ENCODE peak calls at places on chromosomes 7 and 10, in eight cellular contexts. P is sigmoid colon, K is neural progenitor cell, W is ascending aorta, H is stomach, X is PC-9, Y is mucosa of descending colon, A is endodermal cell. O is an unnamed sample.

GRCh38 chr7:1134951-1135350 is 25.0 kb downstream of the ZFAND2A start:
- DNase-seq in P (peak; percentile 25), K (no peak), W (no peak), H (no peak), X (no peak), Y (no peak), A (no peak), O (no peak)

GRCh38 chr10:84348431-84348830 is 20.0 kb downstream of the CCSER2 start:
- DNase-seq in P (no peak), K (no peak), W (no peak), H (no peak), X (no peak), Y (no peak), A (no peak), O (no peak)

GRCh38 chr7:148856035-148856881 is 27.8 kb downstream of the EZH2 start:
- DNase-seq in P (no peak), K (peak; percentile 44), W (no peak), H (peak; percentile 52), X (no peak), Y (no peak), A (peak; percentile 71), O (no peak)

GRCh38 chr7:140683657-140684056 is 10.9 kb downstream of the ADCK2 start:
- DNase-seq in P (no peak), K (peak; percentile 23), W (no peak), H (no peak), X (no peak), Y (no peak), A (no peak), O (no peak)

GRCh38 chr10:127374901-127375300 is 174.2 kb upstream of the NPS start:
- DNase-seq in P (no peak), K (no peak), W (no peak), H (no peak), X (no peak), Y (no peak), A (no peak), O (no peak)

GRCh38 chr7:37052673-37053072 is 328.4 kb upstream of the AOAH start:
- DNase-seq in P (no peak), K (peak; percentile 82), W (no peak), H (no peak), X (peak; percentile 22), Y (peak; percentile 22), A (peak; percentile 91), O (no peak)

GRCh38 chr10:98459385-98459784 is 12.7 kb upstream of the HPS1 start:
- DNase-seq in P (no peak), K (no peak), W (no peak), H (no peak), X (no peak), Y (no peak), A (no peak), O (no peak)

GRCh38 chr10:46234431-46235060 is 52.3 kb upstream of the ANTXRL start:
- DNase-seq in P (peak; percentile 52), K (no peak), W (no peak), H (peak; percentile 9), X (no peak), Y (peak; percentile 7), A (peak; percentile 40), O (no peak)

GRCh38 chr10:113712024-113712423 is 32.3 kb downstream of the CASP7 start:
- DNase-seq in P (no peak), K (no peak), W (no peak), H (no peak), X (no peak), Y (no peak), A (no peak), O (no peak)

GRCh38 chr7:45421826-45422225 is 152.3 kb upstream of the ADCY1 start:
- DNase-seq in P (no peak), K (no peak), W (no peak), H (no peak), X (no peak), Y (no peak), A (no peak), O (no peak)

GRCh38 chr7:45417268-45417667 is 156.9 kb upstream of the ADCY1 start:
- DNase-seq in P (no peak), K (no peak), W (no peak), H (no peak), X (no peak), Y (no peak), A (no peak), O (no peak)

GRCh38 chr7:45417735-45418134 is 156.4 kb upstream of the ADCY1 start:
- DNase-seq in P (no peak), K (no peak), W (no peak), H (no peak), X (no peak), Y (no peak), A (no peak), O (no peak)

GRCh38 chr7:45416846-45417245 is 157.3 kb upstream of the ADCY1 start:
- DNase-seq in P (no peak), K (no peak), W (no peak), H (no peak), X (no peak), Y (no peak), A (no peak), O (no peak)

GRCh38 chr7:45421096-45421495 is 153.1 kb upstream of the ADCY1 start:
- DNase-seq in P (no peak), K (no peak), W (no peak), H (no peak), X (no peak), Y (no peak), A (no peak), O (no peak)
- TF ChIP-seq CTCF in P (no peak), K (no peak), W (no peak), H (no peak), X (no peak), Y (no peak), A (no peak), O (no peak)

GRCh38 chr7:47347346-47347745 is 234.6 kb downstream of the TNS3 start:
- DNase-seq in P (no peak), K (no peak), W (no peak), H (peak; percentile 22), X (no peak), Y (no peak), A (peak; percentile 40), O (no peak)
- H3K36me3 ChIP-seq in P (no peaks in the 10 kb centered on the region), K (no peaks in the 10 kb centered on the region), W (peaks cover 24% of the 10 kb centered on the region), H (peaks cover 55% of the 10 kb centered on the region), X (peaks cover 26% of the 10 kb centered on the region), Y (no peaks in the 10 kb centered on the region), A (peaks cover 20% of the 10 kb centered on the region), O (peaks cover 48% of the 10 kb centered on the region)

GRCh38 chr7:80432166-80432565 is 79.7 kb downstream of the GNAT3 start:
- DNase-seq in P (no peak), K (no peak), W (no peak), H (no peak), X (no peak), Y (no peak), A (no peak), O (no peak)
- TF ChIP-seq CTCF in P (no peak), K (no peak), W (no peak), H (no peak), X (no peak), Y (no peak), A (no peak), O (no peak)

GRCh38 chr10:103587073-103587472 is 93.6 kb downstream of the NEURL1 start:
- DNase-seq in P (no peak), K (no peak), W (no peak), H (no peak), X (no peak), Y (no peak), A (no peak), O (no peak)
- H3K36me3 ChIP-seq in P (no peaks in the 10 kb centered on the region), K (no peaks in the 10 kb centered on the region), W (peaks cover 4% of the 10 kb centered on the region), H (peaks cover 3% of the 10 kb centered on the region), X (no peaks in the 10 kb centered on the region), Y (no peaks in the 10 kb centered on the region), A (no peaks in the 10 kb centered on the region), O (no peaks in the 10 kb centered on the region)

O was measured in BJ.